ENCODE peak calls at places on chromosome 2, in eight cellular contexts. P is HCT116; S is choroid plexus epithelial cell; B is IMR-90; X is body of pancreas; G is uterus; H is effector memory CD4-positive, alpha-beta T cell; Z is brain microvascular endothelial cell. M is an unnamed sample.

GRCh38 chr2:1766400-1766799 is 22.1 kb upstream of the PXDN start:
- DNase-seq in H (no peak), X (no peak), G (no peak), Z (no peak), P (no peak), B (no peak), S (no peak), M (no peak)

GRCh38 chr2:238811765-238812164 is 36.1 kb upstream of the TWIST2 start:
- DNase-seq in H (no peak), S (peak; percentile 26), G (peak; percentile 48), Z (no peak), P (no peak), B (no peak), X (no peak), M (no peak)

GRCh38 chr2:69167469-69167822 is 154.5 kb downstream of the ANTXR1 start:
- DNase-seq in S (no peak), H (no peak), Z (no peak), G (no peak), P (no peak), X (no peak), B (no peak), M (no peak)

GRCh38 chr2:231764752-231765151 is 16.3 kb downstream of the PDE6D start:
- DNase-seq in B (no peak), G (no peak), H (no peak), X (no peak), P (no peak), S (peak; percentile 44), Z (no peak), M (no peak)

GRCh38 chr2:163664610-163665009 is 71.2 kb downstream of the FIGN start:
- DNase-seq in X (no peak), G (no peak), S (peak; percentile 92), B (peak; percentile 83), H (no peak), P (no peak), Z (peak; percentile 56), M (no peak)

GRCh38 chr2:208493186-208493585 is 86.6 kb downstream of the PTH2R start:
- DNase-seq in B (no peak), X (no peak), S (no peak), G (no peak), Z (no peak), P (no peak), H (no peak), M (no peak)

GRCh38 chr2:111534816-111535803 is 348.9 kb downstream of the ANAPC1 start:
- DNase-seq in S (peak; percentile 82), X (no peak), H (no peak), B (peak; percentile 56), Z (peak; percentile 18), P (no peak), G (peak; percentile 24), M (peak; percentile 18)

GRCh38 chr2:134839649-134840048 is 1.2 kb downstream of the ACMSD start:
- DNase-seq in Z (no peak), P (no peak), H (no peak), B (no peak), S (no peak), G (no peak), X (no peak), M (no peak)

DNA sequence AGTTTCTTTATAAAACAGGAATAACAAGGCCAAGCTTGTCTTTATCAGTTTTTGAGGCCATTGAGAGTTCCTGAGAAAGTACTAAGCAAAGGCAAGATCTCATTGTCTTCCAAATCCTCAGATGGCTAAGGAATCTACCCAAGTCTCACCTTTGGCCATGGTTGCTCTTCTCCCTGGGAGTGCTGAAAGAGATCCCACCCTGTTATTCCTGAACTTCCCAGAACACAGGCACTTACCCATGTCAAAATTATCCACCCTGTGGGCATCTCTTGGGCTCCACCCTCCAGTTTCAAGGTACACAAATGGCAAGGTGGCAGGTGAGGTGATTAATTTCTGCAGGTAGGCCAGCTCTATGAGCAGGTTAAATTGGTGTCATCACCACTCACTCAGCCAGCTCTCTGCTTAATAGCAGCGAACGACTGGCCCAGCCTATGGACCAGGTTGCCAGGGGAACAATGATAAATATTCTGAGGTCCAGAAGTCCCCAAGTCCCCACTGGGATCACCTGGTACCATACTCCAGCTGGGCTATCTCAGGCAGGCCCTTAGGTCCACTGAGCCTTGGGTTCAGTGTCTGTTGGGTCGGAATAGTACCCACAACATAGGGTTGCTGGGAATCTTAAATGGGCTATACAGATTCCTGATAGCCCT is 2.3 kb upstream of the SPRED2 start:
- DNase-seq in B (no peak), Z (no peak), P (no peak), X (no peak), S (no peak), G (no peak), H (no peak), M (no peak)
- H3K4me3 ChIP-seq in B (no peak overlapping the region), Z (no peak overlapping the region), P (peak overlapping the region; percentile 76), X (no peak overlapping the region), S (no peak overlapping the region), G (no peak overlapping the region), H (no peak overlapping the region), M (no peak overlapping the region)

GRCh38 chr2:8999802-9000201 is 3.7 kb downstream of the MBOAT2 start:
- DNase-seq in Z (no peak), H (no peak), P (no peak), S (no peak), G (no peak), X (no peak), B (no peak), M (no peak)
- H3K4me3 ChIP-seq in Z (no peak overlapping the region), H (no peak overlapping the region), P (no peak overlapping the region), S (no peak overlapping the region), G (no peak overlapping the region), X (no peak overlapping the region), B (no peak overlapping the region), M (no peak overlapping the region)

DNA sequence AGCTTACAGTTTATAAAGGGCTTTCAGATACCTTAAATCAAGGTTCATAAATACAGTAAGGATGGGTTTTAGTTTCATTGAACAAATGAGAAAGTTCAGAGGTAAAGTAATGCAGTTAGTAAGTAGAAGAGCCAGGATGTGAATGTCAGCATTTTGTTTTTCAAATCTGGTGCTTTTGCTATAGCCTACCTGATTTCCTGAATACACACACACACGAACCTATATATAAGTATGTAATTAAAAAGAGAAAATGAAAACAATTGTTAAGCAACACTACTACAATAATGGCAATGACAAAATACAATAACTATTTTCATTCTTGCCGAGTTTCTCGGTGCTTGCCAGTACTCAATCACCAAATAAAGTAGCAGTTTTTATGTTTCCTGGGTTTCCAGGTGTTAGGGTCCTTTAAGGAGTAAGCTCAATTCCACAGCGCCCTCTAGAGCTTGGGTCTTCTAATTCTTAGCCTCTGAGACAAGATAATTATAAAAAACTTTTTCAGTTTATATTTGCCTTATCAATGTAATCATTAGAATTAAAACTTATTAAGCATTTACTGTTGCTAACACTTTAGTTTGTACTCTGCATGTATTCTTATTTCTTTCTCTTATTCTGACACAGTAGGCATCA is 512.9 kb upstream of the ACVR2A start:
- DNase-seq in X (peak; percentile 31), G (no peak), S (peak; percentile 69), P (peak; percentile 38), B (no peak), H (peak; percentile 5), Z (peak; percentile 25), M (peak; percentile 24)
- H3K4me3 ChIP-seq in X (no peak overlapping the region), G (no peak overlapping the region), S (no peak overlapping the region), P (no peak overlapping the region), B (no peak overlapping the region), H (no peak overlapping the region), Z (no peak overlapping the region), M (no peak overlapping the region)

GRCh38 chr2:18154259-18154658 is 275.8 kb downstream of the KCNS3 start:
- DNase-seq in S (no peak), H (no peak), P (no peak), X (no peak), B (no peak), G (no peak), Z (no peak), M (no peak)

GRCh38 chr2:18153741-18154140 is 275.3 kb downstream of the KCNS3 start:
- DNase-seq in P (no peak), H (no peak), G (no peak), Z (no peak), B (no peak), X (no peak), S (no peak), M (no peak)

GRCh38 chr2:18154812-18155211 is 276.3 kb downstream of the KCNS3 start:
- DNase-seq in G (no peak), S (peak; percentile 25), Z (no peak), X (no peak), B (no peak), H (no peak), P (no peak), M (no peak)

GRCh38 chr2:18156421-18156820 is 278.0 kb downstream of the KCNS3 start:
- DNase-seq in B (no peak), X (no peak), S (no peak), Z (no peak), G (no peak), H (no peak), P (no peak), M (no peak)

GRCh38 chr2:18156002-18156401 is 277.5 kb downstream of the KCNS3 start:
- DNase-seq in P (no peak), S (no peak), Z (no peak), G (no peak), X (no peak), H (no peak), B (no peak), M (no peak)
- H3K4me3 ChIP-seq in P (no peak overlapping the region), S (no peak overlapping the region), Z (no peak overlapping the region), G (no peak overlapping the region), X (no peak overlapping the region), H (no peak overlapping the region), B (no peak overlapping the region), M (no peak overlapping the region)